ENCODE peak calls at places on chromosome 2, in six cellular contexts. X, S, M, B, T and Y are unnamed samples.

GRCh38 chr2:229715895-229716507 is 1.6 kb upstream of the DNER start:
- DNase-seq in B (peak), M (peak), X (no peak), S (no peak), T (peak), Y (no peak)

GRCh38 chr2:127149384-127149783 is 42.4 kb upstream of the BIN1 start:
- DNase-seq in B (no peak), M (no peak), S (peak), X (no peak), T (peak), Y (no peak)

GRCh38 chr2:11696736-11697102 is 26.7 kb upstream of the NTSR2 start:
- DNase-seq in T (no peak), S (no peak), M (no peak), X (no peak), B (no peak), Y (no peak)

GRCh38 chr2:20717641-20718040 is 50.7 kb downstream of the GDF7 start:
- DNase-seq in T (no peak), S (no peak), M (no peak), B (no peak), X (no peak), Y (no peak)

GRCh38 chr2:28725021-28725711 is 26.5 kb upstream of the PPP1CB start:
- DNase-seq in X (no peak), M (no peak), T (no peak), B (no peak), S (no peak), Y (no peak)

GRCh38 chr2:1995584-1995983 is 251.3 kb upstream of the PXDN start:
- DNase-seq in S (no peak), X (peak), T (no peak), M (no peak), B (no peak), Y (no peak)

GRCh38 chr2:23649819-23650218 is 264.8 kb downstream of the KLHL29 start:
- DNase-seq in M (peak), B (no peak), T (peak), S (no peak), X (no peak), Y (no peak)

GRCh38 chr2:142165790-142166189 is 35.0 kb upstream of the LRP1B start:
- DNase-seq in T (peak), B (no peak), M (no peak), S (no peak), X (no peak), Y (no peak)

GRCh38 chr2:60855989-60856669 is 25.2 kb upstream of the REL start:
- DNase-seq in S (no peak), X (no peak), M (no peak), T (no peak), B (no peak), Y (no peak)

GRCh38 chr2:157394928-157395327 is 49.0 kb downstream of the CYTIP start:
- DNase-seq in S (no peak), B (no peak), M (no peak), T (no peak), X (no peak), Y (no peak)

GRCh38 chr2:16126141-16126968 is 186.0 kb downstream of the MYCN start:
- DNase-seq in B (no peak), X (no peak), S (no peak), T (peak), M (no peak), Y (no peak)

GRCh38 chr2:182229288-182229687 is 197.5 kb downstream of the PDE1A start:
- DNase-seq in X (no peak), M (no peak), S (peak), T (peak), B (no peak), Y (no peak)

GRCh38 chr2:80002112-80002511 is 302.4 kb downstream of the LRRTM1 start:
- DNase-seq in M (no peak), T (no peak), X (no peak), B (no peak), S (no peak), Y (no peak)

GRCh38 chr2:45833968-45834344 is 182.5 kb downstream of the PRKCE start:
- DNase-seq in B (no peak), M (no peak), T (no peak), S (no peak), X (no peak), Y (no peak)

GRCh38 chr2:50514881-50515280 is 517.1 kb downstream of the NRXN1 start:
- DNase-seq in S (no peak), M (no peak), X (no peak), T (no peak), B (no peak), Y (no peak)